ENCODE peak calls at places on chromosomes 4 and X, in eight cellular contexts. F, D, N, M, U, Q, H and A are unnamed samples.

GRCh38 chr4:791866-792630 is 33.9 kb downstream of the CPLX1 start:
- DNase-seq in F (no peak), D (no peak), N (no peak), M (no peak), U (no peak), Q (no peak), H (no peak), A (peak; percentile 12)

GRCh38 chrX:8919801-8920200 is 114.1 kb downstream of the FAM9B start:
- DNase-seq in F (no peak), D (no peak), N (no peak), M (no peak), U (no peak), Q (no peak), H (no peak), A (no peak)

GRCh38 chr4:148831945-148832344 is 389.7 kb upstream of the NR3C2 start:
- DNase-seq in F (no peak), D (peak; percentile 13), N (no peak), M (peak; percentile 95), U (peak; percentile 98), Q (no peak), H (peak; percentile 95), A (peak; percentile 81)

GRCh38 chr4:55545681-55546632 is 752 bp downstream of the CLOCK start:
- DNase-seq in F (peak; percentile 89), D (peak; percentile 68), N (peak; percentile 87), M (peak; percentile 75), U (peak; percentile 71), Q (peak; percentile 74), H (peak; percentile 67), A (peak; percentile 67)

GRCh38 chr4:17701146-17701859 is 80.1 kb downstream of the FAM184B start:
- DNase-seq in F (no peak), D (no peak), N (no peak), M (no peak), U (no peak), Q (no peak), H (no peak), A (no peak)

GRCh38 chrX:38110231-38110630 is 103.9 kb downstream of the SYTL5 start:
- DNase-seq in F (no peak), D (peak; percentile 13), N (no peak), M (no peak), U (peak; percentile 25), Q (no peak), H (no peak), A (peak; percentile 17)

GRCh38 chrX:23195097-23195496 is 139.6 kb upstream of the PTCHD1 start:
- DNase-seq in F (no peak), D (no peak), N (no peak), M (no peak), U (no peak), Q (no peak), H (no peak), A (no peak)

GRCh38 chr4:26412381-26413372 is 77.6 kb downstream of the CCKAR start:
- DNase-seq in F (no peak), D (no peak), N (no peak), M (no peak), U (no peak), Q (no peak), H (no peak), A (peak; percentile 77)

GRCh38 chr4:1641671-1642070 is 42.4 kb downstream of the FAM53A start:
- DNase-seq in F (no peak), D (no peak), N (no peak), M (no peak), U (no peak), Q (no peak), H (no peak), A (no peak)

GRCh38 chr4:8402640-8403039 is 37.9 kb downstream of the ACOX3 start:
- DNase-seq in F (no peak), D (no peak), N (no peak), M (no peak), U (no peak), Q (peak; percentile 54), H (peak; percentile 62), A (no peak)

GRCh38 chr4:147550626-147551250 is 66.5 kb upstream of the TMEM184C start:
- DNase-seq in F (no peak), D (peak; percentile 52), N (no peak), M (peak; percentile 65), U (peak; percentile 86), Q (no peak), H (peak; percentile 5), A (peak; percentile 61)
- H3K4me3 ChIP-seq in F (no peak overlapping the region), D (peak overlapping the region; percentile 3), N (no peak overlapping the region), M (no peak overlapping the region), U (no peak overlapping the region), Q (peak overlapping the region; percentile 25), H (no peak overlapping the region), A (peak overlapping the region; percentile 43)

GRCh38 chrX:39162322-39162721 is 361.1 kb downstream of the MID1IP1 start:
- DNase-seq in F (peak; percentile 70), D (no peak), N (peak; percentile 45), M (no peak), U (no peak), Q (no peak), H (no peak), A (no peak)
- TF ChIP-seq CTCF in F (no peak), D (no peak), N (peak; percentile 42), M (no peak), U (no peak), Q (no peak), H (no peak), A (no peak)

DNA sequence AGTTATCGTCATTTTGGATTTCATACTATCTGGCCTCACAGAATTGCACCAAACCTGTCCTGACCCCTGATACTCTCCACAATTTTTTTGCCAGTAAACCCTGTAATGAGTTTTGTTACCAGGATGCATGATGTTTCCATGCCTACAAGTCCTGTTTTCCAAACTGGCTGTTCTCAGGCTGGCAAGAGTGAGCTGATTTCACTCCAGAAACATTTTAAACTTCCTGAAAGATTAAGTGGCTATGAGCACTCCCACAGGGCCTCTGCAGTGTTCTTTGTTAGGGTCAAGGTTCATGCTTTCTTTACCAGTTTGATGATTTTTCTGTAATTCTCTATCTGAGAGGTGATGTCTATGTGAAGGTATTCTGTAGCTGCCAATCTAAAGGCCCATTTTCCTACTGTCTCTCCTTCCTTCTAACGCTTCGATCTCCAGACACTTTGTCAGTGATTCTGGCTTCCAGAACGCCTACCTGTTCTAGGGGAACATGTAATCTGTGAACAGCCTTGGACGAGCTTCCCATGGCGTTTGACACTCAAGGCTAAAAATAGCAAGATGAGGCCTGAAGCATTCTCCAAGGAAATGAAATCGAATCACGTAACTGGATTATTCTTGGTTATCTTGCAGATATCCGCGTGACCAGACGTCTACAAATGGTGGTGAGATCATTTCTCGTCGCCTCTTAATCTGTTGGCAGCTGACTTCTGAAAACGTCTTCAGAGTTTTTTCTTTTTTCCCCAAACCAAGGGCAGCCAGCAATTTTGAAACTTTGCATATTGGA is 31.9 kb upstream of the PDLIM3 start:
- DNase-seq in F (no peak), D (peak; percentile 95), N (peak; percentile 65), M (no peak), U (peak; percentile 90), Q (peak; percentile 61), H (peak; percentile 93), A (peak; percentile 91)
- H3K4me3 ChIP-seq in F (no peak overlapping the region), D (no peak overlapping the region), N (no peak overlapping the region), M (no peak overlapping the region), U (no peak overlapping the region), Q (no peak overlapping the region), H (no peak overlapping the region), A (no peak overlapping the region)

GRCh38 chr4:129353490-129353889 is 257.5 kb downstream of the C4orf33 start:
- DNase-seq in F (no peak), D (no peak), N (no peak), M (no peak), U (no peak), Q (no peak), H (no peak), A (no peak)
- TF ChIP-seq CTCF in F (no peak), D (no peak), N (no peak), M (no peak), U (no peak), Q (no peak), H (no peak), A (no peak)

GRCh38 chr4:108370826-108371225 is 202.1 kb upstream of the LEF1 start:
- DNase-seq in F (no peak), D (no peak), N (no peak), M (no peak), U (no peak), Q (no peak), H (no peak), A (no peak)
- H3K4me3 ChIP-seq in F (no peak overlapping the region), D (no peak overlapping the region), N (no peak overlapping the region), M (no peak overlapping the region), U (no peak overlapping the region), Q (no peak overlapping the region), H (no peak overlapping the region), A (no peak overlapping the region)

DNA sequence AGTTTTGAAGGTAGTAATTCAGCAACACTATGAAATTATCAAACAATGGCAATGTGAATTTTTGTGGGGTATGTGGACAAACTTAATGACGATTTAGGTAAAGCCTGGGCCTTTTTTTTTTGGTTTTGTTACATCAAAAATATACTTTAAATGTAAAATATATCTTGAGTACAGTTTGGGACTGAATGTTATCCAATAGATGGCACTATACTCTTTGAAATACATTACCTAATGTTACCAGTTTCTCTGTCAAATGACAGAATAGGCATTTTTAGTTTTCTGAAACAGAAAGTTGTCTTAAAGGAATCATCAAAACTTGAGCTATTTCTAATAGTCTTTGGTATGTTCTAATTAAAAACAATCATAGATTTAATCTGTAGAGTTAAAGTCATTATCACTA is 1651.9 kb downstream of the C4orf33 start:
- DNase-seq in F (no peak), D (no peak), N (no peak), M (no peak), U (peak; percentile 21), Q (no peak), H (no peak), A (peak; percentile 5)
- TF ChIP-seq CTCF in F (no peak), D (no peak), N (peak; percentile 57), M (no peak), U (peak; percentile 11), Q (no peak), H (no peak), A (no peak)

GRCh38 chr4:119750048-119750447 is 121.4 kb upstream of the PDE5A start:
- DNase-seq in F (no peak), D (no peak), N (no peak), M (no peak), U (no peak), Q (no peak), H (no peak), A (no peak)

GRCh38 chr4:119750771-119751170 is 122.2 kb upstream of the PDE5A start:
- DNase-seq in F (no peak), D (no peak), N (no peak), M (peak; percentile 4), U (no peak), Q (no peak), H (no peak), A (peak; percentile 96)

GRCh38 chr4:119748853-119749252 is 120.2 kb upstream of the PDE5A start:
- DNase-seq in F (no peak), D (peak; percentile 81), N (no peak), M (no peak), U (no peak), Q (no peak), H (no peak), A (peak; percentile 97)

GRCh38 chr4:119755599-119755998 is 127.0 kb upstream of the PDE5A start:
- DNase-seq in F (no peak), D (no peak), N (no peak), M (no peak), U (no peak), Q (no peak), H (no peak), A (no peak)

GRCh38 chr4:119752936-119753335 is 124.3 kb upstream of the PDE5A start:
- DNase-seq in F (no peak), D (no peak), N (no peak), M (no peak), U (no peak), Q (no peak), H (no peak), A (no peak)
- H3K4me3 ChIP-seq in F (no peak overlapping the region), D (no peak overlapping the region), N (no peak overlapping the region), M (no peak overlapping the region), U (no peak overlapping the region), Q (no peak overlapping the region), H (no peak overlapping the region), A (no peak overlapping the region)